ENCODE peak calls at places on chromosome 16, in nine cellular contexts. Z is PC-3; W is heart right ventricle; S is body of pancreas; F is naive thymus-derived CD4-positive, alpha-beta T cell; U is CD8-positive, alpha-beta memory T cell; J is epithelial cell of prostate; R is fibroblast of lung; K is spleen. B is an unnamed sample.

GRCh38 chr16:71628810-71629209 is 2.8 kb downstream of the MARVELD3 start:
- DNase-seq in R (peak), W (no peak), K (peak), S (peak), J (peak), Z (peak), U (no peak), F (no peak), B (no peak)

GRCh38 chr16:88856122-88856827 is 472 bp downstream of the GALNS start:
- DNase-seq in R (no peak), Z (no peak), W (peak), U (peak), S (no peak), K (peak), J (no peak), F (peak), B (peak)

GRCh38 chr16:84056933-84057332 is 14.3 kb upstream of the SLC38A8 start:
- DNase-seq in U (no peak), S (no peak), R (no peak), F (no peak), W (peak), J (no peak), Z (no peak), K (no peak), B (no peak)

GRCh38 chr16:88951989-88952388 is 25.0 kb downstream of the CBFA2T3 start:
- DNase-seq in W (peak), S (no peak), U (no peak), Z (no peak), F (no peak), J (no peak), K (peak), R (no peak), B (no peak)

GRCh38 chr16:4091638-4092037 is 24.6 kb downstream of the ADCY9 start:
- DNase-seq in R (no peak), F (no peak), J (no peak), Z (no peak), K (no peak), S (no peak), U (no peak), W (no peak), B (no peak)

GRCh38 chr16:89265647-89266046 is 48.1 kb downstream of the ZNF778 start:
- DNase-seq in F (no peak), J (no peak), U (no peak), Z (no peak), K (peak), W (no peak), S (no peak), R (no peak), B (no peak)

GRCh38 chr16:371729-372521 is 1.6 kb upstream of the MRPL28 start:
- DNase-seq in R (no peak), K (peak), S (no peak), F (no peak), U (no peak), Z (no peak), J (no peak), W (no peak), B (no peak)

GRCh38 chr16:69872888-69873287 is 78.2 kb upstream of the CLEC18A start:
- DNase-seq in U (no peak), W (no peak), R (no peak), J (no peak), F (no peak), Z (no peak), K (no peak), S (no peak), B (no peak)

GRCh38 chr16:64621616-64622015 is 500.2 kb downstream of the CDH11 start:
- DNase-seq in Z (no peak), K (no peak), S (no peak), F (no peak), U (no peak), R (no peak), W (no peak), J (no peak), B (no peak)

GRCh38 chr16:16029431-16030011 is 80.1 kb downstream of the ABCC1 start:
- DNase-seq in F (no peak), U (no peak), S (no peak), J (no peak), K (no peak), Z (peak), W (no peak), R (peak), B (no peak)

GRCh38 chr16:13436641-13437423 is 483.1 kb upstream of the ERCC4 start:
- DNase-seq in Z (peak), U (no peak), W (no peak), R (no peak), F (no peak), S (no peak), J (no peak), K (no peak), B (no peak)

GRCh38 chr16:27430923-27431484 is 29.0 kb downstream of the IL21R start:
- DNase-seq in J (no peak), Z (no peak), K (peak), U (no peak), F (no peak), R (peak), S (no peak), W (no peak), B (no peak)

GRCh38 chr16:9092963-9093477 is 1.6 kb downstream of the HAPSTR1 start:
- DNase-seq in R (no peak), S (peak), W (peak), K (peak), F (no peak), J (no peak), Z (no peak), U (peak), B (peak)

GRCh38 chr16:57131351-57131970 is 39.1 kb downstream of the CPNE2 start:
- DNase-seq in J (no peak), K (no peak), S (no peak), Z (no peak), R (no peak), F (no peak), U (no peak), W (no peak), B (peak)

GRCh38 chr16:11038777-11039176 is 94.4 kb downstream of the CLEC16A start:
- DNase-seq in F (no peak), R (no peak), S (no peak), J (peak), U (no peak), W (no peak), Z (peak), K (no peak), B (no peak)

GRCh38 chr16:49956915-49957314 is 68.1 kb upstream of the CNEP1R1 start:
- DNase-seq in W (no peak), F (no peak), Z (no peak), R (no peak), K (no peak), J (no peak), S (no peak), U (no peak), B (no peak)

GRCh38 chr16:14244344-14245010 is 173.4 kb downstream of the MRTFB start:
- DNase-seq in K (no peak), W (no peak), S (no peak), F (no peak), J (no peak), U (no peak), R (peak), Z (no peak), B (no peak)

GRCh38 chr16:53159781-53160436 is 105.1 kb downstream of the CHD9 start:
- DNase-seq in U (no peak), J (no peak), S (no peak), R (peak), Z (peak), W (no peak), K (no peak), F (peak), B (no peak)

GRCh38 chr16:53809088-53809951 is 105.4 kb downstream of the FTO start:
- DNase-seq in U (no peak), J (peak), W (no peak), F (no peak), K (no peak), Z (peak), S (no peak), R (peak), B (no peak)

GRCh38 chr16:20676867-20677266 is 20.6 kb downstream of the ACSM1 start:
- DNase-seq in W (no peak), S (no peak), J (no peak), F (no peak), Z (no peak), R (no peak), K (no peak), U (no peak), B (no peak)

GRCh38 chr16:81524382-81524781 is 79.8 kb downstream of the CMIP start:
- DNase-seq in U (peak), R (no peak), F (no peak), Z (no peak), K (peak), J (no peak), W (no peak), S (no peak), B (no peak)

GRCh38 chr16:81526935-81527334 is 82.3 kb downstream of the CMIP start:
- DNase-seq in U (peak), K (peak), W (peak), Z (no peak), J (peak), S (no peak), F (no peak), R (peak), B (no peak)

GRCh38 chr16:81527477-81528178 is 83.0 kb downstream of the CMIP start:
- DNase-seq in S (no peak), F (no peak), R (no peak), Z (peak), W (no peak), J (no peak), K (no peak), U (no peak), B (no peak)

GRCh38 chr16:81528258-81528657 is 83.7 kb downstream of the CMIP start:
- DNase-seq in S (no peak), K (peak), U (no peak), Z (no peak), J (no peak), R (no peak), F (no peak), W (no peak), B (no peak)

DNA sequence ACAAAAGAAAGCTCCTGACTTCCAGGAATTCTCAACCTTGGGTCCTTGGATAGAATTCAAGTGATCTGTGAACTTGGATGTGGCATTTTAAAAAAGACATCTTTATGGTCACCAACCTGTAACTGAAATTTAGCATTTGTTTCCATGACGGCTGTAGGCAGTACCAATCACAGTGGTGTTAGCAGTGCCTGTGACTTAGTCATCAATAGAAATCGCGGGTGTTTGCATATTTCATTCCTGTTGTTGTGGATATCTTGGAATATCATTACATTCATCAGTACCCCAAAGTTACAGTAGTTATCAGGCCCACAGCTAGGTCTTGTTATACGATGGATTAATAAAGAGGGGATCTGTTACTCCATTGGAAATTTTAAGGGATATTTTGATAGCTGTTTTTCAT is 81.6 kb downstream of the CMIP start:
- DNase-seq in U (no peak), W (no peak), R (no peak), Z (no peak), F (no peak), S (no peak), K (no peak), J (no peak), B (no peak)
- H3K27ac ChIP-seq in U (peak), W (peak), R (no peak), Z (peak), F (no peak), S (no peak), K (no peak), J (peak), B (no peak)

GRCh38 chr16:78815713-78816112 is 716.3 kb downstream of the WWOX start:
- DNase-seq in R (no peak), U (no peak), W (no peak), K (no peak), Z (no peak), F (no peak), S (no peak), J (no peak), B (no peak)
- H3K27ac ChIP-seq in R (no peak), U (no peak), W (peak), K (no peak), Z (no peak), F (no peak), S (no peak), J (no peak), B (no peak)

GRCh38 chr16:66247516-66248089 is 118.9 kb upstream of the CDH5 start:
- DNase-seq in U (no peak), Z (peak), K (no peak), R (peak), W (no peak), F (no peak), J (no peak), S (no peak), B (no peak)

GRCh38 chr16:66248096-66248495 is 118.4 kb upstream of the CDH5 start:
- DNase-seq in R (peak), W (peak), U (no peak), J (no peak), Z (peak), K (no peak), S (peak), F (no peak), B (no peak)

GRCh38 chr16:66251406-66252160 is 114.9 kb upstream of the CDH5 start:
- DNase-seq in R (no peak), W (no peak), F (no peak), Z (no peak), U (no peak), S (no peak), J (no peak), K (no peak), B (no peak)

GRCh38 chr16:66254106-66254505 is 112.4 kb upstream of the CDH5 start:
- DNase-seq in S (no peak), R (no peak), Z (no peak), U (no peak), K (no peak), W (no peak), J (no peak), F (no peak), B (no peak)

DNA sequence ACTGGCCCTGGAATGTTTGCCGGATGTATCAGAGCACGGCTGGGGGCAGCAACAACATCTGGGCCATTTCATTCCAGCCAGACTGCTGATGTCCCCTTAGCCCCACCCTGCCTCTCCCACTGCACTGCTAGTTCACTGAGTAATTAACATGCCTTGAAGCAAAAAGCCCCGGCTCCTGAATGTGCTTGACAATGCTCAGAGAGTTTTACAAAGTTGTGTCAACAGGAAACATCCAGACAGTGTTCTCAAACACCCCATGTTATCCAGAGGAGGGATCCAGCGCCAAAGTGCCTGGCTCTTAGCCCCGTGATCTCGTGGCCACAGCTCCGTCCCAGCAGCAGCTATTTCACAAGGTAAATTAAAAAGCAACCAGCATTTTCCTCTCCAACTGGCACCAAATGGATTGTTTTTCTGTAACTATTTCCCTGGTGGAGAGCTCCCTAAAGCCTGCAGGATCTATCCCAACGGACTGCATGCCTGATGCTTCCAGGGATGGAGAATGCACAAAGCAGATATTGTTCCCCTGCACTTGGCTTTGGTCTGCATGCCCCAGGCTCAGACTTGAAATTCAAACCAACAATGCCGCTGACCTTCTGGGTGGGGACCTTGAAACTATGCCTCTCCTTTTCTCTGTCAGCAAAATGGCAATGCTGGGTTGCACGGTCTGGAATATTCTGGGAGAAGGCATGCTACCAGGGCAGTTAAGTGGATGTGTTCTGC is 115.6 kb upstream of the CDH5 start:
- DNase-seq in U (no peak), K (no peak), J (no peak), Z (peak), R (peak), S (peak), W (peak), F (no peak), B (peak)
- H3K27ac ChIP-seq in U (no peak), K (no peak), J (no peak), Z (no peak), R (peak), S (no peak), W (peak), F (no peak), B (peak)

GRCh38 chr16:24820522-24820921 is 25.2 kb upstream of the SLC5A11 start:
- DNase-seq in W (no peak), J (no peak), S (no peak), R (no peak), K (no peak), F (no peak), U (no peak), Z (no peak), B (no peak)
- H3K27ac ChIP-seq in W (no peak), J (peak), S (no peak), R (no peak), K (no peak), F (no peak), U (no peak), Z (no peak), B (no peak)

GRCh38 chr16:86363057-86363490 is 147.3 kb upstream of the FOXF1 start:
- DNase-seq in J (no peak), F (no peak), R (peak), U (no peak), Z (peak), K (no peak), S (no peak), W (no peak), B (no peak)

GRCh38 chr16:86362155-86362849 is 148.0 kb upstream of the FOXF1 start:
- DNase-seq in S (no peak), U (no peak), W (no peak), Z (no peak), K (no peak), R (no peak), J (no peak), F (no peak), B (no peak)

GRCh38 chr16:86363836-86364618 is 146.3 kb upstream of the FOXF1 start:
- DNase-seq in S (no peak), U (no peak), K (no peak), R (no peak), J (no peak), F (no peak), W (no peak), Z (no peak), B (no peak)

GRCh38 chr16:86365513-86366040 is 144.8 kb upstream of the FOXF1 start:
- DNase-seq in J (no peak), K (no peak), S (no peak), U (no peak), R (peak), W (no peak), F (no peak), Z (no peak), B (no peak)

DNA sequence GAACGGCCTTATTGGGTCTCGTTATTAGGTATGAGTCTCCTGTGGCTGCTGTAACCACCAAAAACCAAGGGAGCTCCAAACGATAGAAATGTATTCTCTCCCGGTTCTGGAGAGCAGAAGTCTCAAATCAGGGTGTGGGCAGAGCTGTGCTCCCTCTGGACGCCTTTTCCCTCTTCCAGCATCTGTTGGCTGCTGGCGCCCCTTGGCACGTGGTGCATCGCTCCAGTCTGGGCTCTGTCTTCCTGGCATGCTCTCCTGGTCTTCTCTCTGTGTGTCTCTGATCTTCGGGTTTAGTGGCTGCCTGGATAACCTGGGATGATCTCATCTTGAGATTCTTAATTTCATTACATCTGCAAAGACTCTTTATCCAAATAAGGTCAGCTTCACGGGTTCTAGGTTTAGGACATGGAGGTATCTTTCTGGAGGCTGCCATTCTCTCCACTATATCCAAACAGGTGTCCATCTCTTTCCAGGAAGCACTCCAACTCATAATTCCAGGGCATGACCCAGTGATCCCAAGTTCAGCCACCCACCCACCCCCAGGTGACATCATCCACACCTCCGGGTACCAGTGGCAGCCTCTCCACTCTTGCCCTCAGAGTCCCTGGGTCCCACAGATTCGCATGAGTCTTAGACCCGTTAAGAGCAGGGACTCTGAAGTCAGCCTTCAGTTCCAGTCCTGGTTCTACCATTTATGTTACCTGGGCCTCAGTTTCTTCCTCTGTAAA is 145.5 kb upstream of the FOXF1 start:
- DNase-seq in R (no peak), K (no peak), U (no peak), Z (no peak), F (no peak), S (no peak), W (no peak), J (no peak), B (no peak)
- H3K27ac ChIP-seq in R (peak), K (no peak), U (no peak), Z (no peak), F (no peak), S (no peak), W (no peak), J (no peak), B (no peak)